ENCODE peak calls at places on chromosomes 1 and 21, in nine cellular contexts. U is fibroblast of the conjunctiva; G is stimulated activated CD8-positive, alpha-beta memory T cell treated with anti-CD3 and anti-CD28 coated beads, Interleukin-7, amount 100 ng/mL, for 1 hour; H is Right ventricle myocardium superior; V is choroid plexus epithelial cell; K is psoas muscle; J is activated T-helper 1 cell treated with anti-CD3 and anti-CD28 coated beads, Interleukin-12 subunit alpha, Interleukin-12 subunit beta, Interleukin-2, Interleukin-4 antibody, amounts not matched to agents 30 ng/mL and 10 ng/mL and 1 ng/mL, durations not matched to agents 14 hours and 24 hours and 36 hours; F is right cardiac atrium; X is RWPE1. P is an unnamed sample.

GRCh38 chr21:33069994-33070811 is at the start of gene OLIG1:
- DNase-seq in G (no peak), V (peak; percentile 15), F (peak; percentile 70), U (no peak), J (no peak), H (peak; percentile 81), X (peak; percentile 31), K (peak; percentile 67), P (no peak)

GRCh38 chr1:15799004-15799867 is 8.2 kb downstream of the UQCRHL start:
- DNase-seq in J (no peak), F (peak; percentile 84), X (peak; percentile 98), V (peak; percentile 98), G (no peak), H (peak; percentile 71), K (peak; percentile 70), U (peak; percentile 97), P (peak; percentile 55)

GRCh38 chr1:3409737-3410434 is 44.6 kb upstream of the ARHGEF16 start:
- DNase-seq in X (peak; percentile 72), G (no peak), U (peak; percentile 49), K (peak; percentile 70), V (peak; percentile 72), H (peak; percentile 77), F (peak; percentile 91), J (no peak), P (no peak)

GRCh38 chr1:157418659-157419058 is 133.7 kb downstream of the FCRL5 start:
- DNase-seq in K (no peak), G (no peak), X (no peak), U (no peak), F (no peak), H (no peak), J (no peak), V (no peak), P (no peak)

GRCh38 chr1:24567792-24568388 is 12.0 kb downstream of the NCMAP start:
- DNase-seq in U (no peak), G (no peak), X (no peak), H (no peak), K (no peak), J (no peak), F (no peak), V (peak; percentile 15), P (no peak)

GRCh38 chr1:22074803-22075202 is 22.3 kb downstream of the CDC42 start:
- DNase-seq in K (no peak), V (no peak), H (no peak), X (no peak), U (no peak), G (no peak), J (no peak), F (no peak), P (no peak)

GRCh38 chr1:157292809-157293564 is 154.8 kb upstream of the ETV3 start:
- DNase-seq in K (no peak), F (no peak), V (no peak), H (no peak), G (no peak), U (no peak), X (no peak), J (no peak), P (no peak)

GRCh38 chr1:44531785-44532566 is 126.9 kb downstream of the RNF220 start:
- DNase-seq in G (no peak), F (no peak), V (peak; percentile 38), H (no peak), K (no peak), U (no peak), J (no peak), X (peak; percentile 53), P (peak; percentile 92)

GRCh38 chr1:5998906-5999301 is 6.7 kb upstream of the NPHP4 start:
- DNase-seq in J (no peak), U (no peak), X (no peak), H (peak; percentile 22), K (peak; percentile 45), V (no peak), G (no peak), F (no peak), P (no peak)

GRCh38 chr21:37958493-37958892 is 42.2 kb upstream of the KCNJ6 start:
- DNase-seq in G (no peak), V (no peak), K (no peak), F (no peak), X (no peak), H (no peak), U (no peak), J (no peak), P (no peak)

GRCh38 chr1:109239580-109240068 is 9.7 kb upstream of the CELSR2 start:
- DNase-seq in V (peak; percentile 70), H (no peak), F (no peak), J (no peak), X (no peak), K (no peak), G (no peak), U (no peak), P (peak; percentile 50)

GRCh38 chr1:227603327-227603726 is 40.0 kb downstream of the ZNF678 start:
- DNase-seq in G (no peak), V (no peak), F (peak; percentile 43), K (no peak), H (no peak), U (no peak), X (no peak), J (no peak), P (no peak)

GRCh38 chr21:17667256-17667655 is 54.6 kb upstream of the BTG3 start:
- DNase-seq in F (no peak), H (no peak), U (no peak), K (no peak), V (no peak), J (no peak), X (peak; percentile 52), G (no peak), P (no peak)

GRCh38 chr1:6358757-6359567 is 34.6 kb downstream of the ACOT7 start:
- DNase-seq in U (peak; percentile 59), V (peak; percentile 72), G (no peak), F (peak; percentile 79), K (no peak), H (no peak), X (no peak), J (peak; percentile 42), P (no peak)

GRCh38 chr1:220927442-220927841 is 48.2 kb downstream of the HLX start:
- DNase-seq in K (no peak), U (no peak), F (no peak), V (no peak), H (no peak), G (no peak), X (no peak), J (no peak), P (no peak)

GRCh38 chr1:56644064-56644940 is 812 bp upstream of the PRKAA2 start:
- DNase-seq in J (no peak), H (no peak), V (peak; percentile 45), X (peak; percentile 6), F (no peak), U (no peak), G (no peak), K (peak; percentile 55), P (no peak)

GRCh38 chr1:145972580-145972979 is 8.1 kb downstream of the POLR3GL start:
- DNase-seq in G (no peak), U (no peak), V (no peak), K (peak; percentile 11), H (no peak), F (no peak), J (no peak), X (no peak), P (no peak)

GRCh38 chr1:201207046-201207445 is 16.4 kb downstream of the IGFN1 start:
- DNase-seq in G (no peak), H (no peak), J (no peak), U (no peak), F (no peak), K (no peak), V (no peak), X (no peak), P (no peak)

P was measured in RKO.